ENCODE peak calls at places on chromosome 17, in four cellular contexts. M is Right ventricle myocardium superior, H is glutamatergic neuron, J is left colon. B is an unnamed sample.
A peak's percentile ranks its signal among the peaks of the same experiment; 100 is the strongest.

GRCh38 chr17:9370464-9370863 is 205.2 kb downstream of the STX8 start:
- DNase-seq in H (no peak), M (no peak), J (no peak), B (no peak)

GRCh38 chr17:28553000-28553505 is 629 bp upstream of the UNC119 start:
- DNase-seq in H (no peak), J (no peak), M (no peak), B (no peak)

GRCh38 chr17:48002920-48003685 is 32.2 kb downstream of the CDK5RAP3 start:
- DNase-seq in J (no peak), H (peak; percentile 84), M (no peak), B (no peak)

GRCh38 chr17:43549496-43549895 is 3.4 kb upstream of the ETV4 start:
- DNase-seq in J (no peak), H (no peak), M (no peak), B (no peak)

GRCh38 chr17:80103686-80104085 is 2.3 kb downstream of the GAA start:
- DNase-seq in H (no peak), M (no peak), J (no peak), B (no peak)

GRCh38 chr17:61743766-61744165 is 119.6 kb downstream of the BRIP1 start:
- DNase-seq in M (no peak), J (no peak), H (no peak), B (no peak)

GRCh38 chr17:39765159-39765558 is 27.4 kb downstream of the GRB7 start:
- DNase-seq in H (no peak), M (no peak), J (no peak), B (no peak)

GRCh38 chr17:32283745-32284207 is 18.1 kb downstream of the RHBDL3 start:
- DNase-seq in J (no peak), M (no peak), H (no peak), B (no peak)

GRCh38 chr17:82101301-82101715 is 3.3 kb upstream of the FASN start:
- DNase-seq in J (peak; percentile 36), H (no peak), M (peak; percentile 46), B (no peak)

GRCh38 chr17:2551493-2551892 is 39.8 kb upstream of the METTL16 start:
- DNase-seq in J (no peak), H (no peak), M (no peak), B (no peak)

GRCh38 chr17:9023389-9024210 is 2.3 kb downstream of the NTN1 start:
- DNase-seq in M (no peak), J (no peak), H (no peak), B (no peak)